ENCODE peak calls at places on chromosome 15, in nine cellular contexts. One of them, this sample, is unnamed.

GRCh38 chr15:32683906-32684584 is 33.8 kb upstream of the GREM1 start:
- DNase-seq in AG04450: peak
- DNase-seq in fibroblast of the aortic adventitia: peak
- DNase-seq in brain microvascular endothelial cell: peak
- DNase-seq in fibroblast of mammary gland: peak
- DNase-seq in colonic mucosa: no peak
- DNase-seq in bronchial epithelial cell: peak
- DNase-seq in tibial artery: peak
- DNase-seq in heart left ventricle: peak
- DNase-seq in this sample: peak

GRCh38 chr15:29857196-29857595 is 34.9 kb upstream of the TJP1 start:
- DNase-seq in fibroblast of mammary gland: no peak
- DNase-seq in bronchial epithelial cell: peak
- DNase-seq in colonic mucosa: no peak
- DNase-seq in AG04450: no peak
- DNase-seq in brain microvascular endothelial cell: no peak
- DNase-seq in fibroblast of the aortic adventitia: no peak
- DNase-seq in tibial artery: no peak
- DNase-seq in heart left ventricle: no peak
- DNase-seq in this sample: peak

GRCh38 chr15:70339551-70340517 is 242.1 kb upstream of the TLE3 start:
- DNase-seq in colonic mucosa: no peak
- DNase-seq in fibroblast of mammary gland: peak
- DNase-seq in AG04450: no peak
- DNase-seq in heart left ventricle: peak
- DNase-seq in bronchial epithelial cell: no peak
- DNase-seq in tibial artery: no peak
- DNase-seq in brain microvascular endothelial cell: peak
- DNase-seq in fibroblast of the aortic adventitia: no peak
- DNase-seq in this sample: peak

GRCh38 chr15:74192751-74193150 is 9.8 kb downstream of the STRA6 start:
- DNase-seq in brain microvascular endothelial cell: no peak
- DNase-seq in colonic mucosa: no peak
- DNase-seq in AG04450: no peak
- DNase-seq in fibroblast of the aortic adventitia: no peak
- DNase-seq in heart left ventricle: no peak
- DNase-seq in tibial artery: no peak
- DNase-seq in bronchial epithelial cell: no peak
- DNase-seq in fibroblast of mammary gland: no peak
- DNase-seq in this sample: no peak

GRCh38 chr15:74867562-74868458 is 5.4 kb downstream of the SCAMP2 start:
- DNase-seq in fibroblast of the aortic adventitia: no peak
- DNase-seq in colonic mucosa: peak
- DNase-seq in heart left ventricle: no peak
- DNase-seq in tibial artery: peak
- DNase-seq in brain microvascular endothelial cell: no peak
- DNase-seq in AG04450: no peak
- DNase-seq in fibroblast of mammary gland: no peak
- DNase-seq in bronchial epithelial cell: no peak
- DNase-seq in this sample: no peak

GRCh38 chr15:52052076-52052935 is 33.3 kb downstream of the MAPK6 start:
- DNase-seq in brain microvascular endothelial cell: no peak
- DNase-seq in bronchial epithelial cell: no peak
- DNase-seq in tibial artery: no peak
- DNase-seq in fibroblast of mammary gland: no peak
- DNase-seq in colonic mucosa: no peak
- DNase-seq in fibroblast of the aortic adventitia: peak
- DNase-seq in heart left ventricle: no peak
- DNase-seq in AG04450: no peak
- DNase-seq in this sample: peak

GRCh38 chr15:47620960-47621681 is 96.2 kb upstream of the SEMA6D start:
- DNase-seq in AG04450: no peak
- DNase-seq in heart left ventricle: no peak
- DNase-seq in brain microvascular endothelial cell: no peak
- DNase-seq in fibroblast of mammary gland: peak
- DNase-seq in colonic mucosa: peak
- DNase-seq in tibial artery: no peak
- DNase-seq in bronchial epithelial cell: peak
- DNase-seq in fibroblast of the aortic adventitia: no peak
- DNase-seq in this sample: peak

GRCh38 chr15:25790003-25790660 is 73.0 kb downstream of the ATP10A start:
- DNase-seq in fibroblast of the aortic adventitia: peak
- DNase-seq in colonic mucosa: peak
- DNase-seq in AG04450: peak
- DNase-seq in tibial artery: peak
- DNase-seq in heart left ventricle: peak
- DNase-seq in bronchial epithelial cell: no peak
- DNase-seq in brain microvascular endothelial cell: peak
- DNase-seq in fibroblast of mammary gland: peak
- DNase-seq in this sample: peak

GRCh38 chr15:34279341-34279740 is 54.5 kb downstream of the EMC4 start:
- DNase-seq in tibial artery: no peak
- DNase-seq in bronchial epithelial cell: peak
- DNase-seq in AG04450: no peak
- DNase-seq in fibroblast of the aortic adventitia: peak
- DNase-seq in heart left ventricle: no peak
- DNase-seq in brain microvascular endothelial cell: no peak
- DNase-seq in colonic mucosa: no peak
- DNase-seq in fibroblast of mammary gland: no peak
- DNase-seq in this sample: no peak

GRCh38 chr15:43204016-43204901 is 16.6 kb downstream of the EPB42 start:
- DNase-seq in fibroblast of mammary gland: peak
- DNase-seq in tibial artery: peak
- DNase-seq in heart left ventricle: peak
- DNase-seq in bronchial epithelial cell: peak
- DNase-seq in brain microvascular endothelial cell: peak
- DNase-seq in fibroblast of the aortic adventitia: peak
- DNase-seq in colonic mucosa: peak
- DNase-seq in AG04450: peak
- DNase-seq in this sample: peak

GRCh38 chr15:35605790-35606189 is 59.8 kb upstream of the DPH6 start:
- DNase-seq in bronchial epithelial cell: no peak
- DNase-seq in AG04450: no peak
- DNase-seq in brain microvascular endothelial cell: no peak
- DNase-seq in fibroblast of mammary gland: no peak
- DNase-seq in colonic mucosa: no peak
- DNase-seq in heart left ventricle: no peak
- DNase-seq in tibial artery: no peak
- DNase-seq in fibroblast of the aortic adventitia: no peak
- DNase-seq in this sample: no peak

GRCh38 chr15:50816191-50816590 is 50.7 kb upstream of the SPPL2A start:
- DNase-seq in heart left ventricle: no peak
- DNase-seq in fibroblast of the aortic adventitia: no peak
- DNase-seq in AG04450: no peak
- DNase-seq in fibroblast of mammary gland: no peak
- DNase-seq in brain microvascular endothelial cell: no peak
- DNase-seq in colonic mucosa: peak
- DNase-seq in bronchial epithelial cell: peak
- DNase-seq in tibial artery: no peak
- DNase-seq in this sample: no peak

GRCh38 chr15:57604502-57604901 is 12.8 kb downstream of the MYZAP start:
- DNase-seq in colonic mucosa: no peak
- DNase-seq in fibroblast of the aortic adventitia: no peak
- DNase-seq in heart left ventricle: no peak
- DNase-seq in fibroblast of mammary gland: no peak
- DNase-seq in brain microvascular endothelial cell: no peak
- DNase-seq in bronchial epithelial cell: no peak
- DNase-seq in tibial artery: no peak
- DNase-seq in AG04450: no peak
- DNase-seq in this sample: no peak

GRCh38 chr15:66682246-66682645 is 19.8 kb upstream of the SMAD6 start:
- DNase-seq in tibial artery: no peak
- DNase-seq in brain microvascular endothelial cell: no peak
- DNase-seq in colonic mucosa: no peak
- DNase-seq in AG04450: no peak
- DNase-seq in fibroblast of the aortic adventitia: no peak
- DNase-seq in bronchial epithelial cell: no peak
- DNase-seq in fibroblast of mammary gland: no peak
- DNase-seq in heart left ventricle: no peak
- DNase-seq in this sample: peak

GRCh38 chr15:66684136-66684681 is 17.8 kb upstream of the SMAD6 start:
- DNase-seq in bronchial epithelial cell: peak
- DNase-seq in fibroblast of the aortic adventitia: no peak
- DNase-seq in heart left ventricle: no peak
- DNase-seq in tibial artery: no peak
- DNase-seq in fibroblast of mammary gland: no peak
- DNase-seq in AG04450: no peak
- DNase-seq in colonic mucosa: no peak
- DNase-seq in brain microvascular endothelial cell: no peak
- DNase-seq in this sample: no peak

GRCh38 chr15:66682865-66683264 is 19.2 kb upstream of the SMAD6 start:
- DNase-seq in bronchial epithelial cell: peak
- DNase-seq in colonic mucosa: no peak
- DNase-seq in heart left ventricle: no peak
- DNase-seq in brain microvascular endothelial cell: peak
- DNase-seq in fibroblast of mammary gland: peak
- DNase-seq in tibial artery: no peak
- DNase-seq in AG04450: no peak
- DNase-seq in fibroblast of the aortic adventitia: peak
- DNase-seq in this sample: peak

GRCh38 chr15:66681395-66681794 is 20.6 kb upstream of the SMAD6 start:
- DNase-seq in fibroblast of mammary gland: no peak
- DNase-seq in AG04450: no peak
- DNase-seq in bronchial epithelial cell: no peak
- DNase-seq in fibroblast of the aortic adventitia: no peak
- DNase-seq in heart left ventricle: no peak
- DNase-seq in brain microvascular endothelial cell: no peak
- DNase-seq in tibial artery: no peak
- DNase-seq in colonic mucosa: no peak
- DNase-seq in this sample: no peak

DNA sequence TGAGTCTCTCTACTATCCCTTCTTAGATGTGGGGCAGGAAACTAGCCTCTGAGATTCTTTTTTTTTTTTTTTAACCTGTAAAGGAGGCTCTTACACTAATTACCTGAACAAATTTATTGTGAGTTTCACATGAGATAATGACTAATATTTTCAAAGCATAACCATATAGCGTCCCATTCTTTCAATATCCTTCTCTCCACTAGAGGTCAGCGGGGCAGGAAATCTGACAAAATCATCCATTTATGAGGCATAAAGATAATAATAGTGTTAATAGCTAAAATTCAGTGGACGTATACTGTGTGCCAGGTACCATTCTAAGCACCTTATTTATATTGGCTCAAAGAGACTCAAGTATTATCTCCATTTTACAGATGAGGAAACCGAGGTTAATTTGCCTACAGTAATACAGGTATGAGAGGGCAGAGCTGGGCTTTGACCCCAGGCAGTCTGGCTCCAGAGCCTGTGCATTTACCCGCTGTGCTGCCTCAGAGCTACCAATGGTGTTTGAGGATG is 16.3 kb upstream of the SMAD6 start:
- DNase-seq in colonic mucosa: no peak
- DNase-seq in brain microvascular endothelial cell: peak
- DNase-seq in bronchial epithelial cell: peak
- DNase-seq in fibroblast of the aortic adventitia: no peak
- DNase-seq in AG04450: no peak
- DNase-seq in heart left ventricle: no peak
- DNase-seq in fibroblast of mammary gland: peak
- DNase-seq in tibial artery: no peak
- DNase-seq in this sample: peak
- TF ChIP-seq CTCF in colonic mucosa: no peak
- TF ChIP-seq CTCF in brain microvascular endothelial cell: peak
- TF ChIP-seq CTCF in bronchial epithelial cell: no peak
- TF ChIP-seq CTCF in fibroblast of the aortic adventitia: peak
- TF ChIP-seq CTCF in AG04450: peak
- TF ChIP-seq CTCF in heart left ventricle: no peak
- TF ChIP-seq CTCF in fibroblast of mammary gland: peak
- TF ChIP-seq CTCF in tibial artery: no peak
- TF ChIP-seq CTCF in this sample: peak

GRCh38 chr15:88638626-88639372 is at the start of gene ISG20:
- DNase-seq in fibroblast of mammary gland: peak
- DNase-seq in tibial artery: peak
- DNase-seq in brain microvascular endothelial cell: peak
- DNase-seq in heart left ventricle: peak
- DNase-seq in bronchial epithelial cell: peak
- DNase-seq in colonic mucosa: peak
- DNase-seq in AG04450: peak
- DNase-seq in fibroblast of the aortic adventitia: peak
- DNase-seq in this sample: peak
- TF ChIP-seq CTCF in fibroblast of mammary gland: peak
- TF ChIP-seq CTCF in tibial artery: peak
- TF ChIP-seq CTCF in brain microvascular endothelial cell: peak
- TF ChIP-seq CTCF in heart left ventricle: peak
- TF ChIP-seq CTCF in bronchial epithelial cell: peak
- TF ChIP-seq CTCF in colonic mucosa: peak
- TF ChIP-seq CTCF in AG04450: peak
- TF ChIP-seq CTCF in fibroblast of the aortic adventitia: peak
- TF ChIP-seq CTCF in this sample: peak

GRCh38 chr15:56076651-56077050 is 83.2 kb upstream of the NEDD4 start:
- DNase-seq in tibial artery: no peak
- DNase-seq in brain microvascular endothelial cell: no peak
- DNase-seq in bronchial epithelial cell: no peak
- DNase-seq in AG04450: no peak
- DNase-seq in fibroblast of mammary gland: no peak
- DNase-seq in heart left ventricle: no peak
- DNase-seq in fibroblast of the aortic adventitia: no peak
- DNase-seq in colonic mucosa: no peak
- DNase-seq in this sample: no peak

GRCh38 chr15:56077071-56077470 is 83.7 kb upstream of the NEDD4 start:
- DNase-seq in fibroblast of the aortic adventitia: no peak
- DNase-seq in heart left ventricle: no peak
- DNase-seq in bronchial epithelial cell: no peak
- DNase-seq in fibroblast of mammary gland: no peak
- DNase-seq in brain microvascular endothelial cell: no peak
- DNase-seq in AG04450: no peak
- DNase-seq in colonic mucosa: no peak
- DNase-seq in tibial artery: no peak
- DNase-seq in this sample: no peak

GRCh38 chr15:56074866-56075265 is 81.5 kb upstream of the NEDD4 start:
- DNase-seq in fibroblast of the aortic adventitia: peak
- DNase-seq in tibial artery: no peak
- DNase-seq in colonic mucosa: no peak
- DNase-seq in heart left ventricle: no peak
- DNase-seq in fibroblast of mammary gland: no peak
- DNase-seq in bronchial epithelial cell: no peak
- DNase-seq in AG04450: no peak
- DNase-seq in brain microvascular endothelial cell: no peak
- DNase-seq in this sample: no peak
- TF ChIP-seq CTCF in fibroblast of the aortic adventitia: no peak
- TF ChIP-seq CTCF in tibial artery: no peak
- TF ChIP-seq CTCF in colonic mucosa: no peak
- TF ChIP-seq CTCF in heart left ventricle: no peak
- TF ChIP-seq CTCF in fibroblast of mammary gland: no peak
- TF ChIP-seq CTCF in bronchial epithelial cell: no peak
- TF ChIP-seq CTCF in AG04450: no peak
- TF ChIP-seq CTCF in brain microvascular endothelial cell: no peak
- TF ChIP-seq CTCF in this sample: no peak

DNA sequence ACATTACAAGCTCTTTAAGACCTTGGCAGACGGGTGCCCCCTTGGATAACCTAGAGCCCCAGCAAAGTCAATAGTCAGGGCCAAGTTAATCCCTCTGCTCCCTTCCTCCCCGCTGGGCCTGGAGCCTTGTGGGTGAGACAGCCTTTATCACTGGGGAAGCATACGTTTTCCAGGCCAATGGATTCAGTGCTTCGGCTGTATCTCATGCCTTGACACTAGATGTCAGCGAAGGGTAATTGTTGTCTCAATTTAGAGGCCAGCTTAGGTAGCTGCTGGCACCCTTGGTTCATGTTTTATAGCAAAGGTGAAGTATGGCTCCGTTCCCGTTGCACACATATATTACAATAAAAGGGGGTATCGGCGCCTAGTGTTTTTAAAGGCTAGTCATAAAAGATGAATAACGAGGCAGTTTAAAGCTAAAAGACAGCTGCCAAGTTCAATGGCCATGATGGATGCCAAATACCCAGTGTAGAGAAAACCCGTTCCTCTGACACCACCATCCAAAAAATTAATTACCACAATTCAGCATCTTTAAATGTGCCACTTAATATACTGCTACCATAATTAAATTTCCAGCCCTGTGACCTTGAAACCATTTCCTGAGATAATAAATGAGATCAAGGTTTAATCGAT is 52.3 kb upstream of the BNIP2 start:
- DNase-seq in AG04450: no peak
- DNase-seq in brain microvascular endothelial cell: peak
- DNase-seq in bronchial epithelial cell: peak
- DNase-seq in fibroblast of the aortic adventitia: peak
- DNase-seq in colonic mucosa: no peak
- DNase-seq in tibial artery: no peak
- DNase-seq in heart left ventricle: no peak
- DNase-seq in fibroblast of mammary gland: peak
- DNase-seq in this sample: peak
- TF ChIP-seq CTCF in AG04450: peak
- TF ChIP-seq CTCF in brain microvascular endothelial cell: peak
- TF ChIP-seq CTCF in bronchial epithelial cell: peak
- TF ChIP-seq CTCF in fibroblast of the aortic adventitia: no peak
- TF ChIP-seq CTCF in colonic mucosa: no peak
- TF ChIP-seq CTCF in tibial artery: no peak
- TF ChIP-seq CTCF in heart left ventricle: no peak
- TF ChIP-seq CTCF in fibroblast of mammary gland: peak
- TF ChIP-seq CTCF in this sample: peak